ENCODE peak calls at places on chromosomes 4 and X, in ten cellular contexts. V is A549, B is endothelial cell of umbilical vein, E is breast epithelium, T is heart left ventricle, R is tibial nerve, L is adrenal gland, X is IMR-90, Y is Peyer's patch, N is lower leg skin. F is an unnamed sample.
A peak's percentile ranks its signal among the peaks of the same experiment; 100 is the strongest.

GRCh38 chr4:165079476-165079875 is 25.8 kb downstream of the TRIM75 start:
- DNase-seq in V (no peak), B (peak; percentile 16), E (no peak), T (peak; percentile 50), R (no peak), L (peak; percentile 74), X (peak; percentile 44), Y (no peak), N (no peak), F (no peak)

GRCh38 chr4:19693949-19694597 is 557.6 kb upstream of the SLIT2 start:
- DNase-seq in V (no peak), B (peak; percentile 19), E (no peak), T (no peak), R (peak; percentile 4), L (no peak), X (no peak), Y (no peak), N (no peak), F (no peak)

GRCh38 chr4:56215901-56216300 is 171.4 kb downstream of the AASDH start:
- DNase-seq in V (peak; percentile 12), B (peak; percentile 26), E (no peak), T (no peak), R (no peak), L (peak; percentile 66), X (peak; percentile 7), Y (no peak), N (no peak), F (peak; percentile 64)

GRCh38 chr4:150010525-150011126 is 67.6 kb upstream of the DCLK2 start:
- DNase-seq in V (peak; percentile 78), B (peak; percentile 69), E (no peak), T (no peak), R (peak; percentile 40), L (peak; percentile 80), X (peak; percentile 72), Y (peak; percentile 17), N (no peak), F (no peak)

GRCh38 chr4:2803624-2804448 is 11.0 kb downstream of the SH3BP2 start:
- DNase-seq in V (no peak), B (no peak), E (no peak), T (peak; percentile 69), R (no peak), L (peak; percentile 79), X (no peak), Y (no peak), N (peak; percentile 94), F (no peak)

GRCh38 chr4:70892086-70892769 is 9.9 kb upstream of the MOB1B start:
- DNase-seq in V (no peak), B (no peak), E (peak; percentile 71), T (peak; percentile 34), R (peak; percentile 76), L (peak; percentile 60), X (no peak), Y (no peak), N (peak; percentile 85), F (no peak)

GRCh38 chr4:76434901-76435688 is at the start of gene SHROOM3:
- DNase-seq in V (no peak), B (no peak), E (no peak), T (peak; percentile 34), R (no peak), L (no peak), X (no peak), Y (no peak), N (no peak), F (no peak)

GRCh38 chr4:148068065-148068911 is 336.4 kb downstream of the ARHGAP10 start:
- DNase-seq in V (no peak), B (no peak), E (no peak), T (no peak), R (no peak), L (no peak), X (no peak), Y (no peak), N (peak; percentile 70), F (no peak)

DNA sequence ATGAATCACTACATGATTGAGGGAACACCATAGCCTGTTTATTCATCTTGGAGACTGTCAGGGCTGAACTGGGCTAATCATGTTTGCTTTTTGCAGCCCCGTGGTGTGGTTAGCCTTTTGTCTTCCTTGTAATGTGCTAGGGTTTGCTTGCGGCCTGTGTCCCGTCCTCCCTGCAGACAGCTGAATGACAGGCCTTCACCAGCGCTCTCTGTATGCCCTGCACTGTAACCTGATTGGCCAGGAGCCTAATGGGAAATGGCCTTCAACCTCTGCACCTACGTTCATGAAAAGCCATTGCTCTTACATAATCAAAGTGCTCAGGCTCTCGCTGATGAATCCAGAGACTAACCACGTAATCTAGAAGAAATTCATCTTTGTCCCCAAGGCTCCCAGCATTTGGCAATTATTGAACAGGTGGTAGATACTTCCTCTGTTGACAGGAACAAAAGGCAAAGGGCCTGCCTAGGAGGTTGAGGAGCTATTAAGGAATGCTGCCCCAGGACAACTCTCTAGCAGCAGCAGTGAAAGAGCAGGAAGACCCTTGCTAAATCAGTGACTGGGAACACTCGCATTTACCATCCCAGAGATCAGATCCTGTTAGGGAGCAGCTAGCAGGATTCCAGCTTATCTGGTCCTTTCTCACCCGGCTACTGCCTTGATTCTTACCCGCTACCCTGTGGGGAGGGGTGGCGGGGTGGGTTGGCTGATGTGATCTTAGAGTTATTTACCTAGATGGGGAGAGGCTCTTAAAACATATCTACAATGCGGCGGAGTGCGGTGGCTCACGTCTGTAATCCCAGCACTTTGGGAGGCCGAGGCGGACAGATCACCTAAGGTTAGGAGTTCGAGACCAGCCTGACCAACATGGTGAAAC is 42.3 kb upstream of the FAT1 start:
- DNase-seq in V (peak; percentile 35), B (no peak), E (no peak), T (no peak), R (no peak), L (no peak), X (no peak), Y (no peak), N (no peak), F (no peak)
- TF ChIP-seq POLR2A in V (no peak), B (no peak), E (no peak), T (no peak), R (no peak), L (no peak), X (no peak), Y (peak; percentile 78), N (no peak), F (no peak)

GRCh38 chr4:18021720-18022571 is at the start of gene LCORL:
- DNase-seq in V (peak; percentile 93), B (peak; percentile 97), E (peak; percentile 89), T (peak; percentile 94), R (peak; percentile 85), L (peak; percentile 98), X (peak; percentile 95), Y (peak; percentile 95), N (peak; percentile 98), F (peak; percentile 63)
- TF ChIP-seq POLR2A in V (peak; percentile 40), B (no peak), E (no peak), T (no peak), R (no peak), L (peak; percentile 9), X (no peak), Y (peak; percentile 86), N (no peak), F (peak; percentile 65)

GRCh38 chrX:136766785-136767103 is 14.0 kb downstream of the ARHGEF6 start:
- DNase-seq in V (no peak), B (no peak), E (no peak), T (no peak), R (no peak), L (no peak), X (no peak), Y (no peak), N (no peak), F (no peak)

GRCh38 chrX:136764206-136764605 is 16.5 kb downstream of the ARHGEF6 start:
- DNase-seq in V (no peak), B (no peak), E (no peak), T (no peak), R (no peak), L (no peak), X (no peak), Y (no peak), N (no peak), F (no peak)

GRCh38 chrX:136768469-136769084 is 12.2 kb downstream of the ARHGEF6 start:
- DNase-seq in V (no peak), B (no peak), E (no peak), T (peak; percentile 66), R (peak; percentile 32), L (peak; percentile 57), X (peak; percentile 83), Y (peak; percentile 41), N (peak; percentile 92), F (peak; percentile 61)

GRCh38 chrX:136765957-136766356 is 14.8 kb downstream of the ARHGEF6 start:
- DNase-seq in V (no peak), B (no peak), E (no peak), T (no peak), R (no peak), L (peak; percentile 55), X (no peak), Y (no peak), N (no peak), F (no peak)

DNA sequence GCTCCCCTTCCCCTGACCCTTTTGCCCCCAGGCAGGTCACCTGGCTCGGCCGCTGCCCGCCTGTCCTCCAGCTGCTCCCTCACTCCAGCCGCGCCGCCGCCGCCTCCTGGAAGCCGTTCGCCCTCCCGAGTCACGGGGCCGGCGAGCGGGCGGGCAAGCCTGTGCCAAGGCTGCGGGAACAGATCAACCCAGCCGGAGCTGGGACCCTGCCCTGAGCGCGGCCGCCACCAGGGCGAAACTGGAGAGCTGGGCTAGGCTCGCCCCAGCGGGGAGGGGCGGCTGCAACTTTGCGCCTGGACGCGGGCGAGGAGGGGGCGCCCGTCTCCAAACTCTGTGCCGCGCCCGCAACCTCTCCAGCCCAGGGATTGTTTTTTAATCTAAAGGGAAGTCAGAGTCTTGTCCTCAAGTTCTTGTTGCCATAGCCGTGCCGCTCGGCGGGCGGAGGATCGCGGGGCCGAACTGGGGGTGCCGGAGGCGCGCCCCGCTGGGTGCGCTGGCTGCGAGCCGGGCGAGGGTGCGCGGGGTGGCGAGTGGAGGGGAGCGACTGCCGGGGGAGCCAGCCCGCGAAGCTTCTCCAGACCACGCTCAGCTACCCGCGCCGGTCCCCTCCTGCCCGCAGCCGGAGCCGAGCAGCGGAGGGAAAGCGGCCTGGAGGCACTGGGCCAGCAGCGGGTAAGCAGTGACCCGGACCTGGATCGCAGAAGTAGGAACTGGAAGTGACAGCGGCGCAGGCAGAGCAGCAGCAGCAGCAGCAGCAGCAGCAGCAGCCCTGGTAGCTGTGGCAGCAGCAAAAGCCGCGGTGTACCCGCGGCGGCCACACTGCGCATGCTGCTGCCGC is 13.4 kb downstream of the ARHGEF6 start:
- DNase-seq in V (peak; percentile 36), B (peak; percentile 45), E (peak; percentile 30), T (peak; percentile 84), R (peak; percentile 24), L (peak; percentile 82), X (peak; percentile 37), Y (peak; percentile 53), N (peak; percentile 93), F (peak; percentile 26)
- TF ChIP-seq POLR2A in V (no peak), B (no peak), E (no peak), T (no peak), R (no peak), L (peak; percentile 18), X (no peak), Y (no peak), N (no peak), F (peak; percentile 31)

GRCh38 chrX:13085533-13085932 is 41.1 kb upstream of the FAM9C start:
- DNase-seq in V (no peak), B (no peak), E (no peak), T (no peak), R (no peak), L (no peak), X (no peak), Y (peak; percentile 71), N (no peak), F (no peak)

GRCh38 chrX:13081385-13082285 is 37.2 kb upstream of the FAM9C start:
- DNase-seq in V (no peak), B (no peak), E (no peak), T (no peak), R (no peak), L (no peak), X (peak; percentile 54), Y (peak; percentile 44), N (no peak), F (no peak)

GRCh38 chrX:13084611-13085010 is 40.2 kb upstream of the FAM9C start:
- DNase-seq in V (no peak), B (peak; percentile 32), E (no peak), T (no peak), R (no peak), L (no peak), X (no peak), Y (no peak), N (no peak), F (no peak)

GRCh38 chrX:13080128-13080795 is 35.8 kb upstream of the FAM9C start:
- DNase-seq in V (no peak), B (no peak), E (no peak), T (no peak), R (no peak), L (no peak), X (no peak), Y (no peak), N (no peak), F (no peak)

GRCh38 chrX:13082286-13083065 is 38.1 kb upstream of the FAM9C start:
- DNase-seq in V (no peak), B (no peak), E (no peak), T (no peak), R (no peak), L (no peak), X (no peak), Y (no peak), N (no peak), F (no peak)
- TF ChIP-seq POLR2A in V (no peak), B (no peak), E (no peak), T (no peak), R (no peak), L (no peak), X (no peak), Y (no peak), N (no peak), F (no peak)

F was measured in H54.